ENCODE peak calls at places on chromosomes 1 and 21, in eight cellular contexts. V is iPS DF 19.7; O is mammary epithelial cell; M is neural progenitor cell; Y is HFF-Myc; L is GM19239; K is cardiac septum; S is activated T-helper 2 cell treated with anti-CD3 and anti-CD28 coated beads, Interferon-gamma antibody, Interleukin-2, Interleukin-4, amounts not matched to agents 10 μg/mL and 5 μg/mL and 100 μg/mL, durations not matched to agents 14 hours and 24 hours and 36 hours. H is an unnamed sample.

GRCh38 chr1:205775717-205776056 is 405 bp upstream of the RAB29 start:
- DNase-seq in V (no peak), O (peak; percentile 74), M (no peak), Y (no peak), L (no peak), K (no peak), S (no peak), H (no peak)

GRCh38 chr1:9442266-9442846 is 96.9 kb upstream of the SLC25A33 start:
- DNase-seq in V (no peak), O (peak; percentile 27), M (no peak), Y (no peak), L (no peak), K (no peak), S (no peak), H (no peak)

GRCh38 chr1:88302843-88303486 is 381.1 kb upstream of the PKN2 start:
- DNase-seq in V (no peak), O (no peak), M (peak; percentile 59), Y (peak; percentile 2), L (no peak), K (no peak), S (no peak), H (no peak)

GRCh38 chr1:54439550-54440223 is 33.5 kb upstream of the SSBP3 start:
- DNase-seq in V (no peak), O (no peak), M (no peak), Y (no peak), L (no peak), K (no peak), S (no peak), H (no peak)

GRCh38 chr1:65230741-65231439 is 78.5 kb upstream of the DNAJC6 start:
- DNase-seq in V (no peak), O (no peak), M (no peak), Y (no peak), L (no peak), K (no peak), S (no peak), H (no peak)

GRCh38 chr1:10901091-10901893 is 104.8 kb upstream of the CASZ1 start:
- DNase-seq in V (no peak), O (peak; percentile 64), M (no peak), Y (no peak), L (no peak), K (no peak), S (no peak), H (no peak)

GRCh38 chr21:34100789-34101188 is 27.4 kb downstream of the MRPS6 start:
- DNase-seq in V (no peak), O (no peak), M (no peak), Y (no peak), L (no peak), K (no peak), S (no peak), H (no peak)

GRCh38 chr21:27570306-27570868 is 603.5 kb upstream of the ADAMTS5 start:
- DNase-seq in V (no peak), O (peak; percentile 96), M (no peak), Y (no peak), L (no peak), K (no peak), S (no peak), H (no peak)

GRCh38 chr1:19336543-19336942 is 24.4 kb downstream of the SLC66A1 start:
- DNase-seq in V (no peak), O (peak; percentile 70), M (no peak), Y (no peak), L (no peak), K (no peak), S (no peak), H (no peak)

GRCh38 chr1:212457740-212458338 is 25.1 kb downstream of the NENF start:
- DNase-seq in V (peak; percentile 30), O (peak; percentile 41), M (peak; percentile 78), Y (no peak), L (peak; percentile 50), K (no peak), S (peak; percentile 22), H (peak; percentile 29)

H was measured in pancreas.